ENCODE peak calls at places on chromosomes 16 and 17, in four cellular contexts. W, X, U and K are unnamed samples.

GRCh38 chr16:65855171-65856145 is 511.0 kb upstream of the CDH5 start:
- DNase-seq in W (no peak), X (no peak), U (no peak), K (no peak)

GRCh38 chr17:50271173-50271750 is 3.0 kb upstream of the TMEM92 start:
- DNase-seq in W (no peak), X (no peak), U (no peak), K (peak)

GRCh38 chr16:4859900-4860255 is 12.6 kb downstream of the UBN1 start:
- DNase-seq in W (no peak), X (no peak), U (no peak), K (no peak)

GRCh38 chr16:68920349-68920748 is 77.0 kb downstream of the TANGO6 start:
- DNase-seq in W (no peak), X (no peak), U (no peak), K (no peak)

GRCh38 chr16:83113317-83113716 is 486.5 kb downstream of the CDH13 start:
- DNase-seq in W (peak), X (no peak), U (peak), K (no peak)

GRCh38 chr17:17313350-17313991 is 10.3 kb downstream of the NT5M start:
- DNase-seq in W (peak), X (peak), U (peak), K (peak)

GRCh38 chr17:19460695-19461094 is 49.7 kb downstream of the RNF112 start:
- DNase-seq in W (no peak), X (no peak), U (no peak), K (peak)

GRCh38 chr16:89303604-89304003 is 86.1 kb downstream of the ZNF778 start:
- DNase-seq in W (no peak), X (no peak), U (no peak), K (no peak)

GRCh38 chr17:19398301-19399181 is 11.6 kb upstream of the MFAP4 start:
- DNase-seq in W (no peak), X (peak), U (no peak), K (peak)

GRCh38 chr16:49883111-49883829 is 27.4 kb upstream of the ZNF423 start:
- DNase-seq in W (no peak), X (no peak), U (peak), K (no peak)

GRCh38 chr16:8905168-8905762 is 23.1 kb downstream of the LITAFD start:
- DNase-seq in W (no peak), X (no peak), U (peak), K (no peak)

GRCh38 chr17:21058098-21058893 is 15.5 kb upstream of the USP22 start:
- DNase-seq in W (no peak), X (no peak), U (no peak), K (peak)

GRCh38 chr16:74019608-74020007 is 277.0 kb upstream of the PSMD7 start:
- DNase-seq in W (no peak), X (no peak), U (no peak), K (no peak)

GRCh38 chr16:85173077-85173980 is 61.1 kb upstream of the CIBAR2 start:
- DNase-seq in W (no peak), X (no peak), U (peak), K (peak)

GRCh38 chr17:13562271-13562800 is 39.4 kb downstream of the HS3ST3A1 start:
- DNase-seq in W (no peak), X (peak), U (no peak), K (peak)

GRCh38 chr17:80112471-80113032 is 11.2 kb downstream of the GAA start:
- DNase-seq in W (no peak), X (no peak), U (no peak), K (no peak)

GRCh38 chr16:67663151-67663876 is 2.6 kb downstream of the PARD6A start:
- DNase-seq in W (peak), X (no peak), U (peak), K (peak)

GRCh38 chr16:12971216-12971615 is 69.8 kb downstream of the SHISA9 start:
- DNase-seq in W (no peak), X (no peak), U (no peak), K (peak)

GRCh38 chr17:57864273-57864672 is 14.4 kb upstream of the MRPS23 start:
- DNase-seq in W (no peak), X (no peak), U (no peak), K (peak)

GRCh38 chr17:57915532-57915931 is 39.7 kb downstream of the CUEDC1 start:
- DNase-seq in W (no peak), X (no peak), U (peak), K (no peak)

GRCh38 chr17:37698132-37698615 is 46.7 kb downstream of the HNF1B start:
- DNase-seq in W (no peak), X (no peak), U (no peak), K (peak)

GRCh38 chr17:34369196-34369500 is 6.1 kb upstream of the CCL1 start:
- DNase-seq in W (no peak), X (no peak), U (no peak), K (no peak)

GRCh38 chr16:54806378-54806777 is 124.3 kb upstream of the IRX5 start:
- DNase-seq in W (no peak), X (no peak), U (no peak), K (no peak)

GRCh38 chr16:86848821-86849220 is 270.5 kb downstream of the FOXL1 start:
- DNase-seq in W (no peak), X (no peak), U (no peak), K (no peak)

GRCh38 chr16:27491894-27492587 is 57.7 kb downstream of the GTF3C1 start:
- DNase-seq in W (no peak), X (no peak), U (no peak), K (no peak)

GRCh38 chr16:71467810-71468209 is 5.8 kb upstream of the ZNF23 start:
- DNase-seq in W (peak), X (no peak), U (peak), K (peak)

GRCh38 chr16:81587626-81588160 is 143.1 kb downstream of the CMIP start:
- DNase-seq in W (no peak), X (no peak), U (no peak), K (no peak)

GRCh38 chr16:81586421-81586820 is 141.8 kb downstream of the CMIP start:
- DNase-seq in W (peak), X (no peak), U (no peak), K (no peak)

GRCh38 chr16:81583893-81584705 is 139.5 kb downstream of the CMIP start:
- DNase-seq in W (no peak), X (peak), U (no peak), K (peak)

GRCh38 chr16:81586976-81587625 is 142.5 kb downstream of the CMIP start:
- DNase-seq in W (no peak), X (no peak), U (no peak), K (no peak)

GRCh38 chr16:81585785-81586184 is 141.2 kb downstream of the CMIP start:
- DNase-seq in W (peak), X (no peak), U (peak), K (peak)
- TF ChIP-seq CTCF in W (peak), X (no peak), U (peak), K (no peak)

GRCh38 chr17:41768682-41769288 is 17.7 kb downstream of the JUP start:
- DNase-seq in W (no peak), X (no peak), U (no peak), K (no peak)

GRCh38 chr17:41772218-41772585 is 14.3 kb downstream of the JUP start:
- DNase-seq in W (peak), X (peak), U (no peak), K (no peak)

GRCh38 chr17:41771389-41772206 is 14.9 kb downstream of the JUP start:
- DNase-seq in W (no peak), X (no peak), U (no peak), K (no peak)

GRCh38 chr17:41769346-41769862 is 17.1 kb downstream of the JUP start:
- DNase-seq in W (no peak), X (no peak), U (no peak), K (no peak)

GRCh38 chr17:41769985-41770384 is 16.5 kb downstream of the JUP start:
- DNase-seq in W (no peak), X (no peak), U (no peak), K (no peak)
- H3K4me3 ChIP-seq in W (no peak), X (no peak), U (no peak), K (no peak)

GRCh38 chr16:70437017-70437581 is 1.8 kb downstream of the ST3GAL2 start:
- DNase-seq in W (peak), X (no peak), U (peak), K (peak)

GRCh38 chr16:70441406-70441990 is 2.6 kb upstream of the ST3GAL2 start:
- DNase-seq in W (no peak), X (no peak), U (no peak), K (no peak)

GRCh38 chr16:70438325-70438982 is 446 bp downstream of the ST3GAL2 start:
- DNase-seq in W (no peak), X (no peak), U (no peak), K (no peak)

GRCh38 chr16:70437582-70438324 is 1.1 kb downstream of the ST3GAL2 start:
- DNase-seq in W (no peak), X (no peak), U (peak), K (peak)

DNA sequence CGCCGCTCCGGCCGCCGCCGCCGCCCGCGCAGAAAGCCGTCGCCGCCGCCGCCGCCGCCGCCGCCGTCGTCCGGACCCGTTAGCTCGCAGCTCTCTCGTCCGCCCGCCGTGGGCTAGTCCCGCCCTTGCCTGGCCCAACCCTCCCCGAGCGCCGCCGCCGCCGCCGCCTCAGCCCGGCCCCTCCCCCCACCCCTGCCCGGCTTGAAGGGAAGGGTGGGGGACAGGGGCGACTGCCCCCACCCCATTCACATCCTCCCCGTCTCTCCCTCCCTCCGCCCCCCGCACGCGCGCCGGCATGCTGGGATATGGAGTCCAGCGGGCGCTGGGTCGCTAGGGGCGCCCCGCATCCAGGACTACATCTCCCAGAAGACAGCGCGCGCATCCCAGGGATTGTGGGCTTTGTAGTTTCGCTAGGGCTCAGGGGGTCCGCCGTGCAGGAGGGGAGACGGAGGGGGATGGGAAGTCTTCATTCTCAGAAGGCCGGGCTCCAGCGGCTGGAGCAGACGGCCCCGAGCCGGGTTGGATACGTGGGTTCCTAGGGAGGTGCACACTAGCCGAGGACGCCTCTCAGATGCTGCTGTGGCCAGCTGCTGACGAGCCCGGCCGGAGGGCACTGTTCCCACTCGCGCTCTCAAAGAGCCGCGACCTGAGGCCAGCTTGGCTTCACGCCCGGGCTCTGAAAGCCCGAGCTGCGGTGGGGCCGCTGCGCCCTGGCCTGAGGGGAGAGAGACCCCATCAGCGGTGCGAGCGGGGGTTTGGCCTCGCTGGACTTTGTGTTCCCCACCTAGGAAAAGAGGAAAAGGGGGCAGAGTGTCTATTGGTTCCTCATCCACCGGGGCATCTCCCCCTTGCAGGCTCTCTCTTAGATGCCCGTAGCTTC is at the start of gene ST3GAL2:
- DNase-seq in W (peak), X (peak), U (peak), K (peak)
- TF ChIP-seq CTCF in W (peak), X (no peak), U (no peak), K (no peak)

GRCh38 chr17:48054238-48055185 is 6.4 kb downstream of the NFE2L1 start:
- DNase-seq in W (no peak), X (peak), U (peak), K (peak)
- H3K4me3 ChIP-seq in W (no peak), X (peak), U (peak), K (peak)

DNA sequence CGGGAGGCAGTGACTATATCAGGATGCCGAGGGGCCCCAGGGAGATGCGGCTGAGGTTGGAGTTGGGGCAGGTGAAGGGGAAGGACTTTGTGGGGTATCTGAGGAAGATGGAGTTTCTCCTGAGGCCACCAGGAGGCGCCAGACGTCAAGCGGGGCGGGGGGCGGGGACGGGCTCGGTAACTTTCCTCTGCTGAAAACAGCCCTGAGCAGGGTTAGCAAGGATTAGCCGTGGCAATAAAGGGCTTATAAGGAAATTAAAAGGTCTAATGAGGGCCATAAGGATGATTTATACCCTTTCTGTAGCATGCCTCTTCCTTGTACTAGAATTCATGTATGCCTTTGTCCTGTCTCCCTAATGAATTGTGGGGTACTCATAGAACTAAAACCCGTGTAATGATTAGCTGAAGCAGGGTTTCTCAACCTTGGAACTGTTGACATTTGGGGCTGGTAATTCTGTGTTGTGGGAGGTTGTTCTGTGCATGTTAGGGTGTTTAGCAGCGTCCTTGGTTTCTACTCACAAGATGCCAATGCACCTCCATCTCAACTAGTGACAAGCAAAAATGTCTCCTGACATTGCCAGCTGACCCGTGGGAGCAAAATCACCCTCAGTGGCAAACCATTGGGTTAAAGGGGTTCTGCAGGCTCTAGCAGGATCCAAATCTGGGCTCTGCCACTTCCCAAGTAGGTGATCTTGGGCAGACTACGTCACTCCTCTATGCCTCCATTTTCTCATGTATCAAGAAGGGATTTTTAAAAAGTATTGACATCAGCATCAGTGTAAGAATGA is 74.8 kb upstream of the GRIN2A start:
- DNase-seq in W (peak), X (no peak), U (peak), K (peak)
- TF ChIP-seq CTCF in W (peak), X (peak), U (peak), K (peak)

GRCh38 chr17:47708312-47708863 is 14.4 kb downstream of the TBKBP1 start:
- DNase-seq in W (no peak), X (no peak), U (no peak), K (no peak)
- H3K4me3 ChIP-seq in W (no peak), X (no peak), U (no peak), K (no peak)

GRCh38 chr17:72517413-72518237 is 396.8 kb downstream of the SOX9 start:
- DNase-seq in W (no peak), X (no peak), U (no peak), K (no peak)

GRCh38 chr17:72518333-72518732 is 397.5 kb downstream of the SOX9 start:
- DNase-seq in W (no peak), X (no peak), U (no peak), K (no peak)

GRCh38 chr17:72515291-72516065 is 394.7 kb downstream of the SOX9 start:
- DNase-seq in W (no peak), X (no peak), U (peak), K (peak)

GRCh38 chr17:72514888-72515287 is 394.1 kb downstream of the SOX9 start:
- DNase-seq in W (no peak), X (peak), U (no peak), K (peak)

DNA sequence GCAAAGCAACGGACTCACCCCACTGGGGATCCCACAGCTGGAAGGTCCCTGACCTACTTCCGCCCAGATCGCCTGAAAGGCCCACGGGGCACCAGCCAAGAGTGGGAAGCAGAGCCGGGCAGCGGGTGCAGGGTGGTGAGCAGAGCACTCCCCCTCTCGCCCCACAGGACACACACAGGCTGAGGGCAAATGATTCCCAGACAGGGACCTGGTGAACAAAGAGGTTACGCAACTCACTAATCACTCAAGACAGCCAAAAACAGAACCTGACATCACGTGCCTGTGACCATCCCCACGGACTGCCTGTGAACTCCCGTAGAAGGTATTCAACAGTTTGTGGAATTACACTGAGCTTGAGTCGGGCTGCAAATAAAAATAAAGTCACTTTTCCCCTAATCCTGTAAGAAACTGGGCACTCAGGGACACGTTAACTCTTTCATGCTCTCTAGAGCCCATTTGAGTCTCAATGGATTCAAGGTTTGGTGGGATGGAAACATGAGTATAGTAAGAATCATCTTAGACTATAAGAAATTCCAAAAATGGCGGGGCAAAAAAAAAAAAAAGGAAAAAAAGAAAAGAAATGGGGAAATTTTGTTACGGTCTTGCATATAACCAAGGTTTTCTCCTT is 396.1 kb downstream of the SOX9 start:
- DNase-seq in W (peak), X (no peak), U (peak), K (no peak)
- TF ChIP-seq CTCF in W (no peak), X (no peak), U (no peak), K (no peak)

GRCh38 chr17:60139438-60140285 is 10.1 kb upstream of the CA4 start:
- DNase-seq in W (peak), X (peak), U (peak), K (peak)

GRCh38 chr17:60137731-60138130 is 12.0 kb upstream of the CA4 start:
- DNase-seq in W (peak), X (no peak), U (no peak), K (no peak)

GRCh38 chr17:60141111-60142018 is 8.4 kb upstream of the CA4 start:
- DNase-seq in W (peak), X (no peak), U (peak), K (peak)

GRCh38 chr17:60135951-60136666 is 13.7 kb upstream of the CA4 start:
- DNase-seq in W (peak), X (peak), U (no peak), K (no peak)

GRCh38 chr17:60138769-60139437 is 10.9 kb upstream of the CA4 start:
- DNase-seq in W (peak), X (no peak), U (no peak), K (no peak)
- H3K4me3 ChIP-seq in W (no peak), X (no peak), U (peak), K (no peak)

GRCh38 chr16:22318690-22319358 is 21.6 kb downstream of the POLR3E start:
- DNase-seq in W (no peak), X (no peak), U (peak), K (peak)
- TF ChIP-seq CTCF in W (peak), X (peak), U (peak), K (peak)

GRCh38 chr17:76796081-76796480 is 58.2 kb downstream of the MFSD11 start:
- DNase-seq in W (no peak), X (no peak), U (no peak), K (no peak)

GRCh38 chr17:76792348-76792747 is 54.4 kb downstream of the MFSD11 start:
- DNase-seq in W (no peak), X (no peak), U (no peak), K (no peak)

GRCh38 chr17:76793775-76794174 is 55.9 kb downstream of the MFSD11 start:
- DNase-seq in W (no peak), X (no peak), U (peak), K (peak)

GRCh38 chr17:76789235-76789788 is 51.4 kb downstream of the MFSD11 start:
- DNase-seq in W (peak), X (no peak), U (no peak), K (no peak)

GRCh38 chr17:76791053-76791980 is 53.4 kb downstream of the MFSD11 start:
- DNase-seq in W (no peak), X (no peak), U (no peak), K (peak)
- H3K4me3 ChIP-seq in W (no peak), X (no peak), U (no peak), K (peak)